ENCODE peak calls at places on chromosome 14, in eight cellular contexts. R is brain microvascular endothelial cell, G is neural crest cell, M is NCI-H1092, Z is H54, F is NCI-H1417 treated with DMSO at 0.1 percent for 48 hours, N is GM23338, Y is NCI-H1105 treated with DMSO at 0.1 percent for 48 hours. E is an unnamed sample.

GRCh38 chr14:101500681-101501080 is 60.6 kb upstream of the DIO3 start:
- DNase-seq in Y (no peak), M (no peak), G (no peak), F (no peak), R (no peak), N (no peak), Z (no peak), E (no peak)

GRCh38 chr14:67241416-67242362 is at the start of gene PALS1:
- DNase-seq in Z (peak; percentile 15), F (peak; percentile 16), N (peak; percentile 70), R (peak; percentile 79), G (peak; percentile 74), Y (peak; percentile 84), M (peak; percentile 86), E (no peak)

GRCh38 chr14:68794130-68794855 is 1.4 kb upstream of the ZFP36L1 start:
- DNase-seq in Z (no peak), F (no peak), N (peak; percentile 84), M (no peak), G (no peak), Y (peak; percentile 21), R (peak; percentile 82), E (no peak)

GRCh38 chr14:88266474-88266873 is 56.6 kb downstream of the KCNK10 start:
- DNase-seq in R (no peak), M (no peak), N (no peak), F (no peak), G (no peak), Z (no peak), Y (no peak), E (no peak)

GRCh38 chr14:27228053-27228452 is 630.2 kb upstream of the NOVA1 start:
- DNase-seq in Z (no peak), R (no peak), N (no peak), F (no peak), M (no peak), Y (no peak), G (no peak), E (no peak)

GRCh38 chr14:28772613-28773012 is 6.0 kb downstream of the FOXG1 start:
- DNase-seq in Y (peak; percentile 39), M (peak; percentile 79), F (peak; percentile 66), G (no peak), R (no peak), Z (no peak), N (no peak), E (no peak)

GRCh38 chr14:34180428-34180827 is 229.6 kb upstream of the EGLN3 start:
- DNase-seq in R (no peak), M (no peak), Y (no peak), F (no peak), G (no peak), N (no peak), Z (no peak), E (no peak)

GRCh38 chr14:36619131-36619530 is 36.7 kb upstream of the NKX2-8 start:
- DNase-seq in R (no peak), G (no peak), Z (no peak), M (no peak), N (no peak), F (no peak), Y (no peak), E (no peak)

GRCh38 chr14:74207943-74208342 is 31.3 kb upstream of the VSX2 start:
- DNase-seq in G (no peak), Y (no peak), F (no peak), M (no peak), Z (no peak), N (peak; percentile 86), R (no peak), E (no peak)

GRCh38 chr14:55773984-55774581 is 194.1 kb downstream of the KTN1 start:
- DNase-seq in F (no peak), Y (no peak), N (no peak), M (no peak), Z (no peak), G (no peak), R (no peak), E (no peak)

GRCh38 chr14:43778956-43779639 is 728.0 kb downstream of the FSCB start:
- DNase-seq in F (no peak), Y (no peak), N (no peak), Z (no peak), M (no peak), G (no peak), R (no peak), E (no peak)

GRCh38 chr14:101020971-101021370 is 117.4 kb upstream of the RTL1 start:
- DNase-seq in M (no peak), F (no peak), Y (no peak), N (no peak), Z (no peak), R (no peak), G (no peak), E (no peak)

GRCh38 chr14:60349663-60350365 is 100.8 kb downstream of the PPM1A start:
- DNase-seq in Z (no peak), M (peak; percentile 51), Y (peak; percentile 76), R (peak; percentile 39), G (no peak), F (no peak), N (peak; percentile 83), E (peak; percentile 64)

GRCh38 chr14:34780646-34781045 is 66.3 kb upstream of the CFL2 start:
- DNase-seq in F (no peak), N (no peak), R (no peak), Z (no peak), Y (no peak), M (no peak), G (no peak), E (no peak)

GRCh38 chr14:92266216-92266615 is 56.7 kb upstream of the SLC24A4 start:
- DNase-seq in R (no peak), G (no peak), Y (no peak), N (no peak), Z (no peak), F (no peak), M (no peak), E (no peak)

GRCh38 chr14:103141117-103141796 is 18.0 kb downstream of the TNFAIP2 start:
- DNase-seq in Z (peak; percentile 81), M (peak; percentile 18), N (peak; percentile 97), Y (peak; percentile 77), F (no peak), R (no peak), G (no peak), E (peak; percentile 78)

GRCh38 chr14:68462683-68463082 is 330.2 kb downstream of the ZFP36L1 start:
- DNase-seq in Z (no peak), M (no peak), Y (no peak), N (no peak), F (no peak), G (no peak), R (no peak), E (no peak)

GRCh38 chr14:53450871-53451270 is 297.7 kb upstream of the DDHD1 start:
- DNase-seq in Y (peak; percentile 62), G (no peak), F (no peak), N (no peak), Z (no peak), M (peak; percentile 79), R (peak; percentile 11), E (no peak)

GRCh38 chr14:68211886-68212285 is 392.3 kb downstream of the RAD51B start:
- DNase-seq in M (no peak), N (no peak), R (no peak), Y (no peak), F (no peak), Z (no peak), G (no peak), E (no peak)

E was measured in NCI-H1436.